ENCODE peak calls at places on chromosomes 12 and 14, in ten cellular contexts. X is AG10803; J is activated CD4-positive, CD25-positive, alpha-beta regulatory T cell; V is activated CD8-positive, alpha-beta memory T cell treated with anti-CD3 and anti-CD28 coated beads, Interleukin-2, amount 50 U/mL, for 4 hours; L is stimulated activated CD4-positive, alpha-beta T cell treated with anti-CD3 and anti-CD28 coated beads, Interleukin-4, amount 100 ng/mL, for 48 hours; Z is CD4-positive, CD25-positive, alpha-beta regulatory T cell; U is naive thymus-derived CD4-positive, alpha-beta T cell; P is HFFc6; H is nucleus accumbens; A is retinal pigment epithelial cell. Q is an unnamed sample.

GRCh38 chr12:120261951-120262851 is 3.3 kb downstream of the PXN start:
- DNase-seq in X (no peak), J (no peak), V (peak), L (no peak), Z (peak), U (no peak), P (peak), H (no peak), A (no peak), Q (peak)

GRCh38 chr12:104802198-104802597 is 155.9 kb downstream of the SLC41A2 start:
- DNase-seq in X (no peak), J (no peak), V (no peak), L (no peak), Z (no peak), U (no peak), P (no peak), H (no peak), A (no peak), Q (no peak)

GRCh38 chr14:91416744-91417133 is 881 bp downstream of the CCDC88C start:
- DNase-seq in X (no peak), J (peak), V (no peak), L (no peak), Z (no peak), U (no peak), P (no peak), H (no peak), A (no peak), Q (no peak)

GRCh38 chr12:112368856-112369255 is 13.4 kb downstream of the HECTD4 start:
- DNase-seq in X (no peak), J (no peak), V (no peak), L (no peak), Z (no peak), U (no peak), P (no peak), H (no peak), A (no peak), Q (no peak)

GRCh38 chr12:42094277-42094676 is 50.4 kb downstream of the GXYLT1 start:
- DNase-seq in X (peak), J (no peak), V (peak), L (no peak), Z (peak), U (no peak), P (peak), H (no peak), A (no peak), Q (peak)

GRCh38 chr12:121061831-121062230 is 22.8 kb upstream of the OASL start:
- DNase-seq in X (peak), J (no peak), V (no peak), L (no peak), Z (no peak), U (no peak), P (peak), H (no peak), A (no peak), Q (peak)

GRCh38 chr12:64236549-64236948 is 14.5 kb upstream of the KICS2 start:
- DNase-seq in X (peak), J (no peak), V (no peak), L (no peak), Z (no peak), U (no peak), P (no peak), H (no peak), A (no peak), Q (peak)

GRCh38 chr12:116319851-116320621 is 42.5 kb upstream of the MED13L start:
- DNase-seq in X (peak), J (no peak), V (peak), L (peak), Z (peak), U (peak), P (peak), H (no peak), A (no peak), Q (peak)

GRCh38 chr12:84913151-84913550 is 552 bp upstream of the SLC6A15 start:
- DNase-seq in X (no peak), J (no peak), V (no peak), L (no peak), Z (no peak), U (no peak), P (no peak), H (no peak), A (no peak), Q (no peak)

GRCh38 chr14:54782803-54783659 is 119.6 kb downstream of the GCH1 start:
- DNase-seq in X (no peak), J (no peak), V (no peak), L (no peak), Z (no peak), U (no peak), P (no peak), H (no peak), A (no peak), Q (no peak)

GRCh38 chr14:31894351-31894750 is 182.8 kb upstream of the ARHGAP5 start:
- DNase-seq in X (no peak), J (no peak), V (no peak), L (no peak), Z (no peak), U (no peak), P (no peak), H (no peak), A (no peak), Q (no peak)

GRCh38 chr14:52563120-52563519 is 10.5 kb downstream of the GPR137C start:
- DNase-seq in X (peak), J (no peak), V (no peak), L (no peak), Z (no peak), U (no peak), P (peak), H (no peak), A (no peak), Q (no peak)

GRCh38 chr14:81668626-81669274 is 135.1 kb upstream of the SEL1L start:
- DNase-seq in X (no peak), J (no peak), V (no peak), L (no peak), Z (no peak), U (no peak), P (no peak), H (no peak), A (no peak), Q (no peak)

GRCh38 chr14:60087664-60088063 is 4.1 kb upstream of the PCNX4 start:
- DNase-seq in X (no peak), J (no peak), V (no peak), L (no peak), Z (no peak), U (no peak), P (no peak), H (no peak), A (no peak), Q (no peak)

GRCh38 chr12:122686538-122686937 is 16.6 kb downstream of the HCAR2 start:
- DNase-seq in X (no peak), J (no peak), V (no peak), L (no peak), Z (no peak), U (no peak), P (no peak), H (no peak), A (no peak), Q (no peak)

GRCh38 chr14:73236752-73237218 is 521 bp upstream of the PAPLN start:
- DNase-seq in X (no peak), J (no peak), V (no peak), L (no peak), Z (no peak), U (no peak), P (no peak), H (no peak), A (no peak), Q (no peak)

GRCh38 chr14:46344327-46344937 is 307.1 kb downstream of the RPL10L start:
- DNase-seq in X (no peak), J (no peak), V (no peak), L (no peak), Z (no peak), U (no peak), P (peak), H (no peak), A (peak), Q (no peak)

GRCh38 chr14:73744874-73745529 is 30.8 kb upstream of the PNMA1 start:
- DNase-seq in X (no peak), J (no peak), V (no peak), L (no peak), Z (no peak), U (no peak), P (no peak), H (no peak), A (no peak), Q (no peak)

GRCh38 chr14:99980299-99980698 is 84.9 kb upstream of the EVL start:
- DNase-seq in X (no peak), J (no peak), V (no peak), L (no peak), Z (no peak), U (no peak), P (no peak), H (no peak), A (no peak), Q (no peak)

GRCh38 chr12:91588874-91589454 is 406.3 kb upstream of the DCN start:
- DNase-seq in X (no peak), J (no peak), V (no peak), L (no peak), Z (no peak), U (no peak), P (no peak), H (no peak), A (no peak), Q (no peak)

GRCh38 chr12:6444704-6445688 is at the start of gene CD27:
- DNase-seq in X (no peak), J (no peak), V (no peak), L (no peak), Z (peak), U (peak), P (no peak), H (no peak), A (no peak), Q (no peak)

GRCh38 chr14:93381644-93382043 is 34.7 kb downstream of the COX8C start:
- DNase-seq in X (no peak), J (no peak), V (no peak), L (no peak), Z (no peak), U (no peak), P (no peak), H (no peak), A (no peak), Q (no peak)

GRCh38 chr14:103904493-103905107 is 23.7 kb upstream of the TDRD9 start:
- DNase-seq in X (no peak), J (no peak), V (no peak), L (no peak), Z (no peak), U (no peak), P (no peak), H (no peak), A (no peak), Q (no peak)

GRCh38 chr12:26727482-26728204 is 105.4 kb downstream of the ITPR2 start:
- DNase-seq in X (no peak), J (no peak), V (no peak), L (no peak), Z (no peak), U (no peak), P (no peak), H (no peak), A (no peak), Q (no peak)